ENCODE peak calls at places on chromosomes 16 and 17, in five cellular contexts. X is colonic mucosa, S is Panc1, R is aorta, K is mammary epithelial cell. U is an unnamed sample.

GRCh38 chr17:4329838-4330237 is 36.6 kb downstream of the UBE2G1 start:
- DNase-seq in X (no peak), R (no peak), S (peak; percentile 69), K (peak; percentile 96), U (peak; percentile 91)

GRCh38 chr17:47165137-47165536 is 24.0 kb downstream of the CDC27 start:
- DNase-seq in X (no peak), K (no peak), R (no peak), S (no peak), U (no peak)

GRCh38 chr17:28537219-28537610 is 15.2 kb downstream of the UNC119 start:
- DNase-seq in S (no peak), X (no peak), K (no peak), R (no peak), U (no peak)

GRCh38 chr16:64540449-64540848 is 581.4 kb downstream of the CDH11 start:
- DNase-seq in K (no peak), X (no peak), R (no peak), S (no peak), U (no peak)

GRCh38 chr17:78421084-78421533 is 42.7 kb downstream of the PGS1 start:
- DNase-seq in X (no peak), K (no peak), R (no peak), S (no peak), U (no peak)

GRCh38 chr17:7842950-7843535 is 9.0 kb downstream of the KDM6B start:
- DNase-seq in R (peak; percentile 90), X (peak; percentile 76), S (no peak), K (no peak), U (no peak)

GRCh38 chr16:48607056-48607825 is 2.7 kb downstream of the N4BP1 start:
- DNase-seq in S (no peak), R (no peak), K (peak; percentile 97), X (peak; percentile 76), U (peak; percentile 85)

GRCh38 chr16:55508271-55508921 is 476 bp upstream of the LPCAT2 start:
- DNase-seq in R (no peak), S (no peak), K (no peak), X (no peak), U (no peak)

GRCh38 chr16:23941963-23942564 is 106.3 kb downstream of the PRKCB start:
- DNase-seq in X (no peak), K (no peak), S (no peak), R (peak; percentile 48), U (no peak)

GRCh38 chr16:49658491-49658890 is 197.4 kb downstream of the ZNF423 start:
- DNase-seq in K (no peak), S (no peak), R (no peak), X (no peak), U (no peak)

GRCh38 chr16:67801889-67802288 is 4.5 kb downstream of the RANBP10 start:
- DNase-seq in K (no peak), R (no peak), S (no peak), X (no peak), U (no peak)

GRCh38 chr16:74700206-74701040 is at the start of gene MLKL:
- DNase-seq in K (peak; percentile 26), R (peak; percentile 85), X (peak; percentile 69), S (no peak), U (peak; percentile 62)

GRCh38 chr16:67842509-67843342 is 606 bp downstream of the THAP11 start:
- DNase-seq in X (peak; percentile 59), S (no peak), R (peak; percentile 75), K (peak; percentile 18), U (peak; percentile 34)

GRCh38 chr17:3762922-3763776 is 37.8 kb downstream of the ITGAE start:
- DNase-seq in K (no peak), X (no peak), S (no peak), R (no peak), U (no peak)

GRCh38 chr17:6328279-6328678 is 106.6 kb downstream of the AIPL1 start:
- DNase-seq in R (no peak), S (no peak), X (no peak), K (peak; percentile 11), U (no peak)

GRCh38 chr16:50252082-50252611 is 14.2 kb upstream of the ADCY7 start:
- DNase-seq in K (no peak), S (no peak), R (no peak), X (no peak), U (no peak)

GRCh38 chr17:17008998-17009397 is 33.3 kb upstream of the MPRIP start:
- DNase-seq in S (no peak), R (no peak), X (no peak), K (no peak), U (no peak)

GRCh38 chr17:44010966-44011647 is 3.7 kb downstream of the TMEM101 start:
- DNase-seq in S (no peak), X (no peak), K (no peak), R (no peak), U (no peak)

GRCh38 chr17:81044764-81045589 is 10.0 kb downstream of the BAIAP2 start:
- DNase-seq in K (peak; percentile 66), S (no peak), X (peak; percentile 80), R (peak; percentile 87), U (peak; percentile 75)

GRCh38 chr16:75102595-75102994 is 14.0 kb downstream of the LDHD start:
- DNase-seq in S (no peak), K (no peak), R (no peak), X (no peak), U (no peak)

GRCh38 chr16:56311208-56312027 is 113.9 kb downstream of the AMFR start:
- DNase-seq in R (no peak), X (no peak), S (no peak), K (no peak), U (no peak)

GRCh38 chr17:35291802-35292201 is 48.9 kb downstream of the SLFN5 start:
- DNase-seq in S (no peak), R (no peak), K (peak; percentile 21), X (no peak), U (peak; percentile 16)

GRCh38 chr17:78818932-78819331 is 21.7 kb downstream of the USP36 start:
- DNase-seq in R (no peak), K (no peak), X (no peak), S (no peak), U (no peak)

GRCh38 chr16:7025616-7026190 is 306.9 kb upstream of the RBFOX1 start:
- DNase-seq in X (peak; percentile 75), R (peak; percentile 66), K (no peak), S (peak; percentile 20), U (peak; percentile 46)

GRCh38 chr17:65345261-65346060 is 208.3 kb downstream of the RGS9 start:
- DNase-seq in R (no peak), K (no peak), X (no peak), S (no peak), U (no peak)

GRCh38 chr16:56401482-56401881 is 23.9 kb downstream of the AMFR start:
- DNase-seq in R (no peak), K (peak; percentile 12), X (no peak), S (no peak), U (peak; percentile 33)

GRCh38 chr17:78137392-78138203 is 7.0 kb downstream of the TMC8 start:
- DNase-seq in S (no peak), X (no peak), R (no peak), K (no peak), U (no peak)

GRCh38 chr17:43907425-43907981 is at the start of gene MPP2:
- DNase-seq in K (no peak), X (peak; percentile 67), R (peak; percentile 87), S (no peak), U (peak; percentile 32)

GRCh38 chr17:57530508-57530907 is 214.6 kb downstream of the CCDC182 start:
- DNase-seq in K (no peak), R (no peak), S (no peak), X (no peak), U (no peak)

GRCh38 chr17:57528084-57528451 is 217.0 kb downstream of the CCDC182 start:
- DNase-seq in K (no peak), R (no peak), X (no peak), S (no peak), U (no peak)

GRCh38 chr17:57530026-57530425 is 215.1 kb downstream of the CCDC182 start:
- DNase-seq in K (no peak), S (no peak), R (no peak), X (no peak), U (no peak)

GRCh38 chr17:57524790-57525543 is 220.1 kb downstream of the CCDC182 start:
- DNase-seq in S (no peak), K (no peak), X (no peak), R (no peak), U (no peak)

DNA sequence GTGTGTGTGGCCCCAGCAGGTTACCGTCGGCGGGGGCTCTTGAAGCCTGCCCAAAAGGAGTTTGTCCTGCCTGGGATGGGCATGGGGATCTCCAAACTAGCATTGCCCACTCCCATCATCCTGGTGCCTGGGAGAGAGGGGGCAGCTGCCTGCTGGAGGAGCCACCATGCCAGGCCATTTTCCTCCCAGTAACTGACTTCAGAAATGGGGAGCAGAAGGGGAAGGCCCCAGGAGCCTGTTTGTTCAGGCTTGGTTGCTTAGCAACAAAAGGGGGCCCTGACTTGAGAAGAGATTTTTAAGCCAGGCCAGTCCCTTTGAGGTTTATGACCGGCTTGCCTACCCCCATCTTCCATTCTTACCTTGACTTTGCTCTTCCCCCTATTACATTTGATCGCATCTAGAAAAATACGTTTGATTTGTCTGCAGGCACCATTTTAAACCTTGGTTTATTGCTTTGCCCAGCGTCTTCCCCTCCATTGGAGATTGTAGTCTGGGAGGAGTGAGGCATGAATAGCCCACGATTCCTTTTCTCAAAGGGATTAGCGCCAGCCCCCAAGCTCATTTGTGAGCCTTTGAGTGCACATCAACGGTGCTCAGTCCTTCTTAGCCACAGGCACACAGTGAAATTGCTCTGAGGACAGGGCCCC is 217.5 kb downstream of the CCDC182 start:
- DNase-seq in S (no peak), K (no peak), X (no peak), R (no peak), U (no peak)
- H3K27ac ChIP-seq in S (no peak overlapping the region), K (no peak overlapping the region), X (no peak overlapping the region), R (peak overlapping the region; percentile 23), U (no peak overlapping the region)

GRCh38 chr16:10578474-10579316 is 1.7 kb downstream of the EMP2 start:
- DNase-seq in X (peak; percentile 73), K (peak; percentile 30), S (no peak), R (peak; percentile 58), U (peak; percentile 55)
- H3K27ac ChIP-seq in X (peak overlapping the region; percentile 95), K (peak overlapping the region; percentile 13), S (no peak overlapping the region), R (peak overlapping the region; percentile 82), U (peak overlapping the region; percentile 84)

GRCh38 chr16:10601444-10602401 is 21.3 kb upstream of the EMP2 start:
- DNase-seq in X (peak; percentile 68), S (no peak), R (no peak), K (no peak), U (no peak)
- H3K27ac ChIP-seq in X (no peak overlapping the region), S (no peak overlapping the region), R (no peak overlapping the region), K (no peak overlapping the region), U (no peak overlapping the region)

DNA sequence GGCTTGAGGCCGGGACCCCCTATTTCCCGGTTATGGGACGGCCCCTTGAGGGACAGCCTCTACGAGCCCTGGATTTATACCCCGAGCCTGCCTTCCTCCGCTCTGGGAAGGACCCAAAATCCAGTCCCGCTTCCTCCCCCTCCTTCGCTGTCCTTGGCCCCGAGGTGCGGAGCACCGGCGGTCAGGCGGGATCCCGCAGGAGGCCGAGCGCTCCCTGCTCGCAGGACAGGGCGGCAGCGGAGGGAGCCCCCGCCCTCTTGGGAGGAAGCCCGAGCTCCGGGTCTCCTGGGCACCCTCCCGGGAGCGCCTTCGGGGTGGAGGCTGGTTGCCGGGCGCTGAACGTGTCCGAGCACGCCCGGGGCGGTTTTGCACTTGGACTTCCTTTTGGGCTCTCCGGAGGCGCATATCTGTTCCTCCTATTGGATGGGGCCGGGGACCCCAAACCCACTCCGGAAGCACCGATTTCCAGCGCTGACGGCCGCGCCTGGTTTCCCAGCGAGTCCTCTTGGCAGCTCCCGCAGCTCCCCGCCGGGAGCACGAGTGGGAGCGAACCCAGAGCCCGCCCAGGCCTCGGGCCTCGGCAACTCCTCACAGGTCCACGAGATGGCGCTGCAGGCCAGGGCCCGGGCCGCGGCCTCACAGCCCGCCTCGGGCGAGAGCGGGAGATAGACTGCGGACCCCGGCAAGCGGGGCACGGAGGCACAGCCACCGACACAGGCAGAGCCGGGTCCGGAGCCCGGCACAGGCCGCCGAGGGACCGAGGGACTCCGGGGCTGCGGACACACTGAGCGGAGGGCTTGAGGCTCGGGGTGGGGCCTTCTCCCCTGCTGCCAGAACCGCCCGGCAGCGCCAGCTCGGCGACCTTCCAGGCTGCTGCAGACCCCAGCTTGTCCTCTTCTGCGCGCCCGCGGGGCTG is 12.6 kb downstream of the TBX2 start:
- DNase-seq in K (peak; percentile 81), X (peak; percentile 79), R (peak; percentile 88), S (no peak), U (peak; percentile 89)
- H3K27ac ChIP-seq in K (peak overlapping the region; percentile 2), X (peak overlapping the region; percentile 68), R (peak overlapping the region; percentile 97), S (peak overlapping the region; percentile 88), U (peak overlapping the region; percentile 81)

U was measured in PC-3.